ENCODE peak calls at places on chromosomes 16 and 17, in five cellular contexts. One of them, this sample, is unnamed.

GRCh38 chr16:86878290-86879160 is 300.2 kb downstream of the FOXL1 start:
- DNase-seq in cardiac muscle cell: no peak
- DNase-seq in BJ: no peak
- DNase-seq in GM12878: no peak
- DNase-seq in lung: no peak
- DNase-seq in this sample: no peak

GRCh38 chr16:69796285-69797118 is 34.4 kb downstream of the WWP2 start:
- DNase-seq in cardiac muscle cell: peak; percentile 78
- DNase-seq in BJ: no peak
- DNase-seq in GM12878: no peak
- DNase-seq in lung: peak; percentile 38
- DNase-seq in this sample: no peak

GRCh38 chr17:81350320-81350686 is 45.0 kb upstream of the BAHCC1 start:
- DNase-seq in cardiac muscle cell: no peak
- DNase-seq in BJ: no peak
- DNase-seq in GM12878: no peak
- DNase-seq in lung: no peak
- DNase-seq in this sample: no peak

GRCh38 chr16:46687486-46687885 is 1.5 kb downstream of the VPS35 start:
- DNase-seq in cardiac muscle cell: no peak
- DNase-seq in BJ: no peak
- DNase-seq in GM12878: no peak
- DNase-seq in lung: no peak
- DNase-seq in this sample: no peak

GRCh38 chr17:31452101-31452500 is 60.6 kb downstream of the RAB11FIP4 start:
- DNase-seq in cardiac muscle cell: no peak
- DNase-seq in BJ: no peak
- DNase-seq in GM12878: no peak
- DNase-seq in lung: no peak
- DNase-seq in this sample: no peak

GRCh38 chr16:71406316-71406715 is 35.5 kb downstream of the TLE7 start:
- DNase-seq in cardiac muscle cell: no peak
- DNase-seq in BJ: no peak
- DNase-seq in GM12878: no peak
- DNase-seq in lung: no peak
- DNase-seq in this sample: no peak

GRCh38 chr17:81734405-81735055 is 22.4 kb downstream of the SLC25A10 start:
- DNase-seq in cardiac muscle cell: no peak
- DNase-seq in BJ: no peak
- DNase-seq in GM12878: no peak
- DNase-seq in lung: no peak
- DNase-seq in this sample: no peak

GRCh38 chr17:17121162-17121561 is 78.9 kb downstream of the MPRIP start:
- DNase-seq in cardiac muscle cell: no peak
- DNase-seq in BJ: no peak
- DNase-seq in GM12878: no peak
- DNase-seq in lung: no peak
- DNase-seq in this sample: no peak

GRCh38 chr17:69141802-69142472 is at the start of gene ABCA6:
- DNase-seq in cardiac muscle cell: no peak
- DNase-seq in BJ: peak; percentile 20
- DNase-seq in GM12878: no peak
- DNase-seq in lung: no peak
- DNase-seq in this sample: no peak

GRCh38 chr17:48175692-48176450 is 68.3 kb downstream of the SNX11 start:
- DNase-seq in cardiac muscle cell: no peak
- DNase-seq in BJ: peak; percentile 29
- DNase-seq in GM12878: no peak
- DNase-seq in lung: no peak
- DNase-seq in this sample: no peak

GRCh38 chr17:4198995-4199394 is 56.0 kb downstream of the CYB5D2 start:
- DNase-seq in cardiac muscle cell: no peak
- DNase-seq in BJ: no peak
- DNase-seq in GM12878: no peak
- DNase-seq in lung: no peak
- DNase-seq in this sample: no peak

GRCh38 chr17:42111265-42111636 is 1.3 kb downstream of the DHX58 start:
- DNase-seq in cardiac muscle cell: no peak
- DNase-seq in BJ: no peak
- DNase-seq in GM12878: no peak
- DNase-seq in lung: no peak
- DNase-seq in this sample: no peak

GRCh38 chr17:60284709-60285108 is 107.2 kb downstream of the USP32 start:
- DNase-seq in cardiac muscle cell: no peak
- DNase-seq in BJ: no peak
- DNase-seq in GM12878: no peak
- DNase-seq in lung: no peak
- DNase-seq in this sample: no peak

GRCh38 chr17:40317880-40318834 is 9.2 kb downstream of the RARA start:
- DNase-seq in cardiac muscle cell: peak; percentile 96
- DNase-seq in BJ: peak; percentile 80
- DNase-seq in GM12878: peak; percentile 79
- DNase-seq in lung: peak; percentile 95
- DNase-seq in this sample: peak; percentile 80
- TF ChIP-seq CTCF in cardiac muscle cell: no peak
- TF ChIP-seq CTCF in BJ: no peak
- TF ChIP-seq CTCF in GM12878: no peak
- TF ChIP-seq CTCF in lung: no peak
- TF ChIP-seq CTCF in this sample: no peak

DNA sequence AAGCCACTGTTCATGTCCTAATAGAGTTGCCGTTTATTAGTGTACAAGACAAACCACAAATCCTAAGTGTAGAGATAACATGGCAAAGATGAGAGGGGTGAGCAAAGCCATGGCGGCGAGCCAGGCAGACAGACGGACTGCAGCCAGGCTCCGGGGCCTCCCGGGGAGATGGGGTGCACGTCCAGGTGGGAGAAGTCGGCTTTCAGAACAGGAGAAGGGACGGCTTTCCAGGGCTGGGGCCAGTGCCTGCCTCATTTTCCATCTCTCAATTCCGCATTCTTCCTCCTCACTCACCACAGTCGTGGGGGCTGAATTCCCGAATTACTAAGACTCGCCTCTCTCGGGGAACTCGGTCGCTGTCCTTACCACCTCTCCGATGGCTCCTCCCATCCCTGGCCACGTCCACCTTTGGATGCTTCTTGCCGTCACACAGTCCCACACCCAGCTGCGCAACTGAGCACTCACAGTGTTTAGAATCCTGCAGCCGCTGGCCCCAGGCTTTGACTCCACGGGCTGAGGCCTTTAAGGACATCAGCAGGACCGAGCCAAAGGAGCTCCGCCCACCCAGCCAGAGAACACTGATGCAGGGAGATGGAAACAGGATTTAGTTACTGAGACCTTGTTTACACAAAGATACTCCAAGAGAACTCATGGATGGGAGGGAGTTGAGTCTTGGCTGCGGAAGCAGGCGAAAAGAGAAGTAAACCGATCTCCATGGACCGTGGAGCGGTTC is 59.7 kb downstream of the RNF112 start:
- DNase-seq in cardiac muscle cell: no peak
- DNase-seq in BJ: peak; percentile 59
- DNase-seq in GM12878: no peak
- DNase-seq in lung: peak; percentile 38
- DNase-seq in this sample: no peak
- H3K4me3 ChIP-seq in cardiac muscle cell: no peak overlapping the region
- H3K4me3 ChIP-seq in BJ: peak overlapping the region; percentile 26
- H3K4me3 ChIP-seq in GM12878: no peak overlapping the region
- H3K4me3 ChIP-seq in lung: no peak overlapping the region
- H3K4me3 ChIP-seq in this sample: no peak overlapping the region

DNA sequence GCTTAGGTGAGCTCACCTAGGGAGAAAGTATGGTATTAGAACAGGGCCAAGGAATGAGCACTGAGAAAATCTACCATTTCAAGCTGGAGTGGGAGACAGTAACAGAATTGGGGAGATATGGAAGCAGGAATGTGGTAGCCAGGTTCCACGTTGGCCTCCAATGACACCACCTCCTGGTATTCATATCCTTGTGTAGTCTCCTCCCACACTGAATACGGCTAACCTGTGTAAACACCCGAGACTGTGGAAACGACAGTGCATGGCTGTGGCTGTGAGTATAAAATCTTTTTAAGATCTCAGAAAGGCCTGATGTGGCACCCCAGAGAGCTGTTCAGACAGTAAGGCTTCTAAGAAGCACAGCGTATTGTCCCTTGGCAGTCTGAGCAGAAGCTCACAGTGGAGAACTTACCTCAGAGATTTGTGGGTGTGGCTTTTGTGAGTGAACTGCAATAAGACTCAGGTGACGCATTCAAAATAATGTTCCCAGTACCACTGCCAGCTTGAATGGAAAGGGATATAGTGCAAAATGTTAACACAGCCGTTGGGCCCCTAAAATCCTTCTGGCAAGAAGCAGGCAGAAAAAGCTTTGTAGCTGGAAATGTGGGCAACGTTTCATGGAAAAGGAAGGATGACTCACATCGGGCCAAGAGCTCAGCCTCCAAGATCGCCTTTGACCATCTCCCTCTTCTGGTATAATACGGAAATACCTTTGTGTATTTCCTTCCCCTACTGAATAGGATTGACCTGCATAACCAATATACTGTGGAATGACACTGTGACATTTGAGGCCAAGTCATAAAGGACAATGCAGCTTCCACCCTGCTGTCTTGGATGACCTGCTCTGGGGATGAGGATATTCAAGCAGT is 14.4 kb downstream of the SDR42E1 start:
- DNase-seq in cardiac muscle cell: peak; percentile 2
- DNase-seq in BJ: peak; percentile 12
- DNase-seq in GM12878: no peak
- DNase-seq in lung: no peak
- DNase-seq in this sample: no peak
- TF ChIP-seq CTCF in cardiac muscle cell: peak; percentile 19
- TF ChIP-seq CTCF in BJ: peak; percentile 45
- TF ChIP-seq CTCF in GM12878: no peak
- TF ChIP-seq CTCF in lung: no peak
- TF ChIP-seq CTCF in this sample: peak; percentile 43

GRCh38 chr17:50194441-50195195 is 6.8 kb downstream of the COL1A1 start:
- DNase-seq in cardiac muscle cell: no peak
- DNase-seq in BJ: no peak
- DNase-seq in GM12878: no peak
- DNase-seq in lung: no peak
- DNase-seq in this sample: no peak
- H3K4me3 ChIP-seq in cardiac muscle cell: no peak overlapping the region
- H3K4me3 ChIP-seq in BJ: peak overlapping the region; percentile 97
- H3K4me3 ChIP-seq in GM12878: no peak overlapping the region
- H3K4me3 ChIP-seq in lung: no peak overlapping the region
- H3K4me3 ChIP-seq in this sample: no peak overlapping the region

DNA sequence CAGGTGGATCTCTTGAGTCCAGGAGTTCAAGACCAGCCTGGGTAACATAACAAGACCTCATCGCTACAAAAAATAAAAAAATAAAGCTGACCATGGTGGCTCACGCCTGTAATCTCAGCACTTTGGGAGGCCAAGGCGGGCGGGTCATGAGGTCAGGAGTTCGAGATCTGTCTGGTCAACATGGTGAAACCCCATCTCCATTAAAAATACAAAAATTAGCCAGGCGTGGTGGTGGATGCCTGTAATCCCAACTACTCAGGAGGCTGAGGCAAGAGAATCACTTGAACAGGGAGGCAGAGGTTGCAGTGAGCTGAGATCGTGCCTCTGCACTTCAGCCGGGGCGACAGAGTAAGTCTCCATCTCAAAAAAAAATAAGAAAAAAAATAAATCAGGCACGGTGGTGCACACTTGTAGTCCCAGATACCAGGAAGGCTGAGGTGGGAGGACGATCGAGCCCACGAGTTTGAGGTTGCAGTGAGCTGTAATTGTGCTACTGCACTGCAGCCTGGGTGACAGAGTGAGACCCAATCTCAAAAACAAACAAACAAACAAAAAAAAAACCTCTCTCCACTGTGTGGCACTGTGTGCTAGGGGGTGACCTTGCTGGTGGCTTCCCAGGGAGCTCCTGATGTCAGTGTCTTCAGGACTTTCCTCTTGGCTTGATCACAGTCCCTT is 19.8 kb upstream of the MAPK3 start:
- DNase-seq in cardiac muscle cell: no peak
- DNase-seq in BJ: no peak
- DNase-seq in GM12878: peak; percentile 30
- DNase-seq in lung: no peak
- DNase-seq in this sample: no peak
- TF ChIP-seq CTCF in cardiac muscle cell: no peak
- TF ChIP-seq CTCF in BJ: no peak
- TF ChIP-seq CTCF in GM12878: peak; percentile 38
- TF ChIP-seq CTCF in lung: no peak
- TF ChIP-seq CTCF in this sample: peak; percentile 23

DNA sequence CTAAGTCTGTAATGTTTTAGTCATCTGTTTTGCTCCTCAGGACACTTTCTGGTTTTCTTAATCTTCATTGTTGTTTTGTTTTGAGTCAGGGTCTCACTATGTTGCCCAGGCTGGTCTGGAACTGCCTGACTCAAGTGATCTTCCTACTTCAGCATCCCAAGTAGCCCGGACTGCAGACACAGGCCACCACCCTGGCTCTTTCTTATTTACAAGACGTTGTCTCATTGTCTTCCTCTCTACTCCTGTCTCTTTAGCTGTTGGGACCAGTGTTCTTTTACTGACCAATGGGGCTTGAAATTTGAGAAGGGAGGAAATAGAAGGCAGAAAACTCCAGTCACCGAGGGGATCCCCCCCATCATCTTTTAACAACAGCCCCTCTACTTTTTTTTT is 1.2 kb downstream of the SCPEP1 start:
- DNase-seq in cardiac muscle cell: no peak
- DNase-seq in BJ: no peak
- DNase-seq in GM12878: no peak
- DNase-seq in lung: no peak
- DNase-seq in this sample: no peak
- H3K4me3 ChIP-seq in cardiac muscle cell: no peak overlapping the region
- H3K4me3 ChIP-seq in BJ: no peak overlapping the region
- H3K4me3 ChIP-seq in GM12878: peak overlapping the region; percentile 77
- H3K4me3 ChIP-seq in lung: no peak overlapping the region
- H3K4me3 ChIP-seq in this sample: peak overlapping the region; percentile 54

This sample was measured in LNCaP clone FGC.